ENCODE peak calls at places on chromosomes 5 and 9, in six cellular contexts. One of them, this sample, is unnamed.

GRCh38 chr5:76426391-76426802 is 23.3 kb downstream of the IQGAP2 start:
- DNase-seq in tibial artery: no peak
- DNase-seq in pancreas: no peak
- DNase-seq in psoas muscle: no peak
- DNase-seq in kidney: no peak
- DNase-seq in spleen: no peak
- DNase-seq in this sample: no peak

GRCh38 chr5:137264573-137264972 is 234.6 kb downstream of the SPOCK1 start:
- DNase-seq in tibial artery: no peak
- DNase-seq in pancreas: no peak
- DNase-seq in psoas muscle: no peak
- DNase-seq in kidney: no peak
- DNase-seq in spleen: no peak
- DNase-seq in this sample: peak; percentile 20

GRCh38 chr9:133075925-133076324 is 14.1 kb downstream of the CEL start:
- DNase-seq in tibial artery: no peak
- DNase-seq in pancreas: no peak
- DNase-seq in psoas muscle: no peak
- DNase-seq in kidney: no peak
- DNase-seq in spleen: no peak
- DNase-seq in this sample: peak; percentile 77

GRCh38 chr5:37889612-37890317 is 49.9 kb upstream of the GDNF start:
- DNase-seq in tibial artery: no peak
- DNase-seq in pancreas: no peak
- DNase-seq in psoas muscle: no peak
- DNase-seq in kidney: no peak
- DNase-seq in spleen: no peak
- DNase-seq in this sample: peak; percentile 56

GRCh38 chr9:74499770-74500583 is 2.8 kb downstream of the RORB start:
- DNase-seq in tibial artery: no peak
- DNase-seq in pancreas: no peak
- DNase-seq in psoas muscle: peak; percentile 43
- DNase-seq in kidney: peak; percentile 63
- DNase-seq in spleen: peak; percentile 66
- DNase-seq in this sample: no peak

GRCh38 chr9:89319015-89319905 is 960 bp downstream of the SECISBP2 start:
- DNase-seq in tibial artery: no peak
- DNase-seq in pancreas: no peak
- DNase-seq in psoas muscle: no peak
- DNase-seq in kidney: no peak
- DNase-seq in spleen: no peak
- DNase-seq in this sample: no peak

GRCh38 chr9:36441966-36442365 is 41.9 kb upstream of the RNF38 start:
- DNase-seq in tibial artery: no peak
- DNase-seq in pancreas: no peak
- DNase-seq in psoas muscle: no peak
- DNase-seq in kidney: no peak
- DNase-seq in spleen: no peak
- DNase-seq in this sample: peak; percentile 6

GRCh38 chr5:120479066-120479465 is 15.0 kb downstream of the PRR16 start:
- DNase-seq in tibial artery: no peak
- DNase-seq in pancreas: no peak
- DNase-seq in psoas muscle: no peak
- DNase-seq in kidney: no peak
- DNase-seq in spleen: no peak
- DNase-seq in this sample: no peak

GRCh38 chr5:79512692-79513518 is 1.0 kb downstream of the HOMER1 start:
- DNase-seq in tibial artery: no peak
- DNase-seq in pancreas: no peak
- DNase-seq in psoas muscle: no peak
- DNase-seq in kidney: no peak
- DNase-seq in spleen: no peak
- DNase-seq in this sample: peak; percentile 11

GRCh38 chr5:163248856-163249255 is 188.5 kb upstream of the CCNG1 start:
- DNase-seq in tibial artery: no peak
- DNase-seq in pancreas: no peak
- DNase-seq in psoas muscle: no peak
- DNase-seq in kidney: no peak
- DNase-seq in spleen: no peak
- DNase-seq in this sample: no peak

GRCh38 chr9:38008168-38009034 is 60.6 kb downstream of the SHB start:
- DNase-seq in tibial artery: no peak
- DNase-seq in pancreas: peak; percentile 58
- DNase-seq in psoas muscle: no peak
- DNase-seq in kidney: peak; percentile 88
- DNase-seq in spleen: no peak
- DNase-seq in this sample: peak; percentile 94

GRCh38 chr5:132428811-132429440 is 59.4 kb downstream of the SLC22A5 start:
- DNase-seq in tibial artery: no peak
- DNase-seq in pancreas: no peak
- DNase-seq in psoas muscle: no peak
- DNase-seq in kidney: no peak
- DNase-seq in spleen: peak; percentile 54
- DNase-seq in this sample: peak; percentile 79

GRCh38 chr5:132419517-132420468 is 50.3 kb downstream of the SLC22A5 start:
- DNase-seq in tibial artery: peak; percentile 66
- DNase-seq in pancreas: peak; percentile 78
- DNase-seq in psoas muscle: peak; percentile 83
- DNase-seq in kidney: peak; percentile 86
- DNase-seq in spleen: peak; percentile 91
- DNase-seq in this sample: peak; percentile 57

GRCh38 chr9:135799261-135799660 is 97.3 kb downstream of the KCNT1 start:
- DNase-seq in tibial artery: no peak
- DNase-seq in pancreas: no peak
- DNase-seq in psoas muscle: no peak
- DNase-seq in kidney: no peak
- DNase-seq in spleen: no peak
- DNase-seq in this sample: no peak

GRCh38 chr5:109316631-109317030 is 93.1 kb downstream of the PJA2 start:
- DNase-seq in tibial artery: no peak
- DNase-seq in pancreas: no peak
- DNase-seq in psoas muscle: no peak
- DNase-seq in kidney: no peak
- DNase-seq in spleen: no peak
- DNase-seq in this sample: peak; percentile 14

GRCh38 chr9:98288876-98289275 is 33.4 kb upstream of the TBC1D2 start:
- DNase-seq in tibial artery: no peak
- DNase-seq in pancreas: no peak
- DNase-seq in psoas muscle: no peak
- DNase-seq in kidney: no peak
- DNase-seq in spleen: no peak
- DNase-seq in this sample: no peak

GRCh38 chr9:27888661-27889295 is 315.5 kb upstream of the C9orf72 start:
- DNase-seq in tibial artery: no peak
- DNase-seq in pancreas: peak; percentile 63
- DNase-seq in psoas muscle: no peak
- DNase-seq in kidney: no peak
- DNase-seq in spleen: peak; percentile 73
- DNase-seq in this sample: peak; percentile 15

GRCh38 chr9:110126986-110127864 is 80.7 kb downstream of the C9orf152 start:
- DNase-seq in tibial artery: peak; percentile 77
- DNase-seq in pancreas: no peak
- DNase-seq in psoas muscle: peak; percentile 65
- DNase-seq in kidney: peak; percentile 92
- DNase-seq in spleen: peak; percentile 78
- DNase-seq in this sample: peak; percentile 68

GRCh38 chr9:137236238-137236935 is 4.7 kb upstream of the TUBB4B start:
- DNase-seq in tibial artery: peak; percentile 73
- DNase-seq in pancreas: peak; percentile 97
- DNase-seq in psoas muscle: peak; percentile 94
- DNase-seq in kidney: peak; percentile 95
- DNase-seq in spleen: peak; percentile 97
- DNase-seq in this sample: peak; percentile 60

GRCh38 chr9:2285411-2285810 is 270.3 kb downstream of the SMARCA2 start:
- DNase-seq in tibial artery: no peak
- DNase-seq in pancreas: no peak
- DNase-seq in psoas muscle: no peak
- DNase-seq in kidney: no peak
- DNase-seq in spleen: no peak
- DNase-seq in this sample: no peak

GRCh38 chr9:33025572-33026347 is 687 bp downstream of the DNAJA1 start:
- DNase-seq in tibial artery: peak; percentile 49
- DNase-seq in pancreas: peak; percentile 86
- DNase-seq in psoas muscle: no peak
- DNase-seq in kidney: peak; percentile 89
- DNase-seq in spleen: peak; percentile 92
- DNase-seq in this sample: peak; percentile 24

GRCh38 chr9:119273325-119273904 is 95.8 kb downstream of the BRINP1 start:
- DNase-seq in tibial artery: no peak
- DNase-seq in pancreas: no peak
- DNase-seq in psoas muscle: no peak
- DNase-seq in kidney: no peak
- DNase-seq in spleen: no peak
- DNase-seq in this sample: no peak

GRCh38 chr5:168426864-168427172 is 59.5 kb upstream of the RARS1 start:
- DNase-seq in tibial artery: no peak
- DNase-seq in pancreas: no peak
- DNase-seq in psoas muscle: no peak
- DNase-seq in kidney: no peak
- DNase-seq in spleen: no peak
- DNase-seq in this sample: no peak

GRCh38 chr5:175680463-175680862 is 22.6 kb downstream of the HRH2 start:
- DNase-seq in tibial artery: no peak
- DNase-seq in pancreas: peak; percentile 8
- DNase-seq in psoas muscle: peak; percentile 7
- DNase-seq in kidney: no peak
- DNase-seq in spleen: peak; percentile 20
- DNase-seq in this sample: no peak

GRCh38 chr9:130847306-130848217 is 12.5 kb downstream of the ABL1 start:
- DNase-seq in tibial artery: peak; percentile 92
- DNase-seq in pancreas: no peak
- DNase-seq in psoas muscle: peak; percentile 86
- DNase-seq in kidney: peak; percentile 79
- DNase-seq in spleen: no peak
- DNase-seq in this sample: peak; percentile 97

GRCh38 chr9:35791321-35791921 is at the start of gene NPR2:
- DNase-seq in tibial artery: peak; percentile 35
- DNase-seq in pancreas: no peak
- DNase-seq in psoas muscle: peak; percentile 77
- DNase-seq in kidney: peak; percentile 86
- DNase-seq in spleen: no peak
- DNase-seq in this sample: no peak

DNA sequence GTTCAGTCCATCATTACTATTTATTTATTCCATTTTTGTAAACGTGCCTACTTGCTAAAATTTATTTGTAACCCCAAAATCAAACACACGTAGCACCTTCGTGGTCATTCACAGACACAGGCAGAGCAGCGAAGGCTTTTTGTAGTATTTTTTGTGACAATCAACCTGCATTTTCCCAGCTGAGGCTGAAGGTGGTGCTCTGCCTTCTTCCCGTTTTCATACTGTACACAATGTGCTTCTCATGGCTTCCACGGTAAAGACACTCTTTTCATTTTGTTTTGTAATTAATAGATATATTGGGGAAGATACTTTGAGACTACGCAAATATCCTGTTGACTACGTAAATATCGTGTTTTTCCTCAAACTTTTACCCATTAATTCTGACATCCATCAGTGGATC is 19.4 kb downstream of the DAP start:
- DNase-seq in tibial artery: no peak
- DNase-seq in pancreas: no peak
- DNase-seq in psoas muscle: no peak
- DNase-seq in kidney: no peak
- DNase-seq in spleen: no peak
- DNase-seq in this sample: no peak
- TF ChIP-seq CTCF in tibial artery: no peak
- TF ChIP-seq CTCF in pancreas: no peak
- TF ChIP-seq CTCF in psoas muscle: no peak
- TF ChIP-seq CTCF in kidney: no peak
- TF ChIP-seq CTCF in spleen: no peak
- TF ChIP-seq CTCF in this sample: peak; percentile 42

DNA sequence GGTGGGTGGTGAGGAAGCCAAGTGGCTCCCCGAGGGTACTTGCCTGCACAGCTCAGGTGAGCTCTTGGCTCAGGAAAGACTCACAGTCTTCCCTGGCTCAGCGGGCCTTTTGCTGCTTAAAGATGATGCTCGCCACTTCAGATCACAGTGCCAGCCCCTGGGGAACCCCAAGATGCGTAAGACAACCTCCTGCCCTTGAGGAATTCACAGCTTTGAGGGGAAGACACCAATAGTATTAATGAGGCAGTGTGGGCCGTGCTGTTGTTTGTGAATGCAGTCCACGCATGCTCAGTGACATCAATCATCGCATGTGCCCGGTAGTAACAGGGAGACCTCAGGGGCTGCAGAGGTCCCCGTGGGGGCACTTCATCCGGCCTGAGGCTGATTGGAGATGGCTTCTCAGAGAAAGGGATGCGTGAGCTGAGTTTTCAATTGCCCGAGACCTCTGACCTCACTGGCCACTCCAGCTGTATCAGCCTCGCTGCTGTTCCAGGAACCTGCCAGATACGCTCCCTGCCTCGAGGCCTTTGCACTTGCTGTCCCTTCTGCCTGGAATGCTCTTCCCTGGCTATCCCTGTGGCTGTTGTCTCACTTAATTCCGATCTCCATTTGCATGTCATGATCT is 36.9 kb downstream of the ERGIC1 start:
- DNase-seq in tibial artery: no peak
- DNase-seq in pancreas: no peak
- DNase-seq in psoas muscle: peak; percentile 67
- DNase-seq in kidney: no peak
- DNase-seq in spleen: peak; percentile 75
- DNase-seq in this sample: peak; percentile 68
- H3K27ac ChIP-seq in tibial artery: peak overlapping the region; percentile 92
- H3K27ac ChIP-seq in pancreas: peak overlapping the region; percentile 74
- H3K27ac ChIP-seq in psoas muscle: peak overlapping the region; percentile 95
- H3K27ac ChIP-seq in kidney: peak overlapping the region; percentile 87
- H3K27ac ChIP-seq in spleen: peak overlapping the region; percentile 83
- H3K27ac ChIP-seq in this sample: peak overlapping the region; percentile 99

GRCh38 chr5:88691945-88692868 is 190.8 kb downstream of the MEF2C start:
- DNase-seq in tibial artery: no peak
- DNase-seq in pancreas: no peak
- DNase-seq in psoas muscle: no peak
- DNase-seq in kidney: peak; percentile 69
- DNase-seq in spleen: peak; percentile 62
- DNase-seq in this sample: no peak

GRCh38 chr5:88692979-88693932 is 189.7 kb downstream of the MEF2C start:
- DNase-seq in tibial artery: no peak
- DNase-seq in pancreas: no peak
- DNase-seq in psoas muscle: no peak
- DNase-seq in kidney: no peak
- DNase-seq in spleen: peak; percentile 44
- DNase-seq in this sample: no peak

GRCh38 chr5:88695232-88695631 is 187.8 kb downstream of the MEF2C start:
- DNase-seq in tibial artery: no peak
- DNase-seq in pancreas: no peak
- DNase-seq in psoas muscle: no peak
- DNase-seq in kidney: no peak
- DNase-seq in spleen: no peak
- DNase-seq in this sample: no peak

GRCh38 chr5:88690619-88691560 is 192.1 kb downstream of the MEF2C start:
- DNase-seq in tibial artery: peak; percentile 55
- DNase-seq in pancreas: peak; percentile 85
- DNase-seq in psoas muscle: peak; percentile 75
- DNase-seq in kidney: peak; percentile 80
- DNase-seq in spleen: peak; percentile 92
- DNase-seq in this sample: no peak

GRCh38 chr5:88694087-88694703 is 188.8 kb downstream of the MEF2C start:
- DNase-seq in tibial artery: no peak
- DNase-seq in pancreas: no peak
- DNase-seq in psoas muscle: no peak
- DNase-seq in kidney: no peak
- DNase-seq in spleen: peak; percentile 38
- DNase-seq in this sample: no peak
- H3K4me3 ChIP-seq in tibial artery: no peak overlapping the region
- H3K4me3 ChIP-seq in pancreas: no peak overlapping the region
- H3K4me3 ChIP-seq in psoas muscle: no peak overlapping the region
- H3K4me3 ChIP-seq in kidney: no peak overlapping the region
- H3K4me3 ChIP-seq in spleen: no peak overlapping the region
- H3K4me3 ChIP-seq in this sample: no peak overlapping the region

GRCh38 chr9:71760901-71761300 is 7.4 kb downstream of the CEMIP2 start:
- DNase-seq in tibial artery: no peak
- DNase-seq in pancreas: no peak
- DNase-seq in psoas muscle: no peak
- DNase-seq in kidney: no peak
- DNase-seq in spleen: no peak
- DNase-seq in this sample: no peak
- TF ChIP-seq CTCF in tibial artery: no peak
- TF ChIP-seq CTCF in pancreas: no peak
- TF ChIP-seq CTCF in psoas muscle: no peak
- TF ChIP-seq CTCF in kidney: no peak
- TF ChIP-seq CTCF in spleen: no peak
- TF ChIP-seq CTCF in this sample: no peak

This sample was measured in brain microvascular endothelial cell.